ENCODE peak calls at places on chromosome 16, in four cellular contexts. N is adrenal gland, G is uterus, Z is breast epithelium. P is an unnamed sample.

GRCh38 chr16:67336111-67336510 is 9.5 kb downstream of the LRRC36 start:
- DNase-seq in G (no peak), Z (no peak), N (no peak), P (no peak)

GRCh38 chr16:66103245-66103644 is 263.2 kb upstream of the CDH5 start:
- DNase-seq in G (no peak), N (no peak), Z (no peak), P (no peak)

GRCh38 chr16:56847173-56847948 is 17.6 kb upstream of the SLC12A3 start:
- DNase-seq in G (no peak), Z (no peak), N (no peak), P (no peak)

GRCh38 chr16:28935333-28935732 is 3.6 kb downstream of the CD19 start:
- DNase-seq in G (no peak), N (no peak), Z (no peak), P (no peak)

GRCh38 chr16:13186813-13187212 is 285.4 kb downstream of the SHISA9 start:
- DNase-seq in Z (no peak), N (no peak), G (no peak), P (no peak)

GRCh38 chr16:70704586-70704985 is 18.7 kb upstream of the MTSS2 start:
- DNase-seq in N (no peak), G (no peak), Z (no peak), P (no peak)

GRCh38 chr16:188674-189073 is 8.4 kb downstream of the HBQ1 start:
- DNase-seq in G (no peak), Z (no peak), N (no peak), P (no peak)

GRCh38 chr16:59048876-59049275 is 314.8 kb upstream of the GOT2 start:
- DNase-seq in N (no peak), G (no peak), Z (no peak), P (no peak)

GRCh38 chr16:66905633-66906539 is 12.8 kb downstream of the CDH16 start:
- DNase-seq in Z (no peak), G (no peak), N (no peak), P (peak; percentile 68)

GRCh38 chr16:6573577-6573976 is 759.1 kb upstream of the RBFOX1 start:
- DNase-seq in G (no peak), N (peak; percentile 27), Z (no peak), P (no peak)

GRCh38 chr16:50183316-50183715 is 30.2 kb downstream of the TENT4B start:
- DNase-seq in G (no peak), N (peak; percentile 15), Z (no peak), P (no peak)

GRCh38 chr16:63217011-63217410 is 1180.8 kb upstream of the CDH8 start:
- DNase-seq in G (no peak), Z (no peak), N (no peak), P (no peak)

GRCh38 chr16:71479420-71479819 is 9.7 kb downstream of the ZNF19 start:
- DNase-seq in G (no peak), Z (no peak), N (no peak), P (no peak)

GRCh38 chr16:18846416-18846815 is 45.1 kb upstream of the ARL6IP1 start:
- DNase-seq in Z (no peak), G (no peak), N (no peak), P (no peak)

GRCh38 chr16:84643677-84644076 is 4.6 kb upstream of the KLHL36 start:
- DNase-seq in G (no peak), Z (no peak), N (no peak), P (no peak)

GRCh38 chr16:57409065-57409464 is 4.5 kb downstream of the CCL17 start:
- DNase-seq in Z (no peak), N (no peak), G (no peak), P (no peak)

GRCh38 chr16:76583466-76583865 is 306.3 kb downstream of the CNTNAP4 start:
- DNase-seq in N (peak; percentile 17), Z (no peak), G (no peak), P (no peak)

GRCh38 chr16:85673529-85674417 is 15.0 kb downstream of the GINS2 start:
- DNase-seq in G (no peak), N (peak; percentile 74), Z (peak; percentile 10), P (peak; percentile 73)

DNA sequence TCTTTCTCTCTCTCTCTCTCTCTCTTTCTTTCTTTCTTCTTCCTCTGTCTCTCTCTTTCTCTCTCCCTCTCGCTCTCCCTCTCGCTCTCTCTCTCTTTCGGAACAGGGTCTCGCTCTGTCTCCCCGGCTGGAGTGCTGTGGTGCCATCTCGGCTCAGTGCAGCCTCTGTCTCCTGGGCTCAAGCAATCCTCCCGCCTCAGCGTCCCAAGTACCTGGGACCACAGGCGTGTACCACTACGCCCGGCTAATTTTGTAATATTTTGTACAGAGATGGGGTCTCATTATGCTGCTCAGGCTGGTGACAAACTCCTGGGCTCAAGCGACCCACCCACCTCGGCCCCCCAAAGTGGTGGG is 12.7 kb upstream of the KLHDC4 start:
- DNase-seq in N (no peak), Z (no peak), G (no peak), P (no peak)
- H3K27ac ChIP-seq in N (no peak overlapping the region), Z (no peak overlapping the region), G (no peak overlapping the region), P (no peak overlapping the region)

GRCh38 chr16:30657866-30658730 is at the start of gene FBRS:
- DNase-seq in Z (peak; percentile 100), N (peak; percentile 100), G (peak; percentile 100), P (peak; percentile 100)
- TF ChIP-seq POLR2A in Z (peak; percentile 95), N (peak; percentile 93), G (peak; percentile 67), P (peak; percentile 99)

GRCh38 chr16:27402964-27403600 is 1.1 kb downstream of the IL21R start:
- DNase-seq in N (no peak), Z (no peak), G (no peak), P (no peak)
- H3K4me3 ChIP-seq in N (no peak overlapping the region), Z (no peak overlapping the region), G (no peak overlapping the region), P (no peak overlapping the region)

DNA sequence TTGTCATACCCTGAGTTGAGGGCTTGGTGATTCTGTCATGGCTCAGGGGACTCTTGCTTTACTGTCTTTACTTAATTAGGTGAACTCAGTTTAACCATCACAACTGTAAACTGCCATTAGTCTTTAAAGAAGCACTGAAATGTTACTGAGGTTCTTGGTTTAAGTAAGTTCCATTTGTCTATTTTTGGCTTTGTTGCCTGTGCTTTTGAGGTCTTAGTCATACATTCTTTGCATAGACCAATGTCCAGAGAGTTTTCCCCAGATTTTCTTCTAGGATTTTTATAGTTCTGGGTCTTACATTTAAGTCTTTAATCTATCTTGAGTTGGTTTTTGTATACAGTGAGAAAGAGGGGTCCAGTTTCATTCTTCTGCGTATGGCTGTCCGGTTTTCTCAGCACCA is 137.5 kb downstream of the SOCS1 start:
- DNase-seq in N (no peak), Z (no peak), G (no peak), P (no peak)
- H3K27ac ChIP-seq in N (no peak overlapping the region), Z (no peak overlapping the region), G (no peak overlapping the region), P (no peak overlapping the region)

GRCh38 chr16:2867661-2867986 is 9.7 kb upstream of the PRSS22 start:
- DNase-seq in Z (no peak), N (no peak), G (no peak), P (no peak)

GRCh38 chr16:2871926-2872325 is 11.1 kb upstream of the FLYWCH2 start:
- DNase-seq in G (no peak), Z (no peak), N (no peak), P (no peak)

GRCh38 chr16:2866422-2866821 is 8.5 kb upstream of the PRSS22 start:
- DNase-seq in N (no peak), G (no peak), Z (no peak), P (no peak)

GRCh38 chr16:2869502-2870064 is 11.6 kb upstream of the PRSS22 start:
- DNase-seq in N (no peak), G (no peak), Z (no peak), P (no peak)

DNA sequence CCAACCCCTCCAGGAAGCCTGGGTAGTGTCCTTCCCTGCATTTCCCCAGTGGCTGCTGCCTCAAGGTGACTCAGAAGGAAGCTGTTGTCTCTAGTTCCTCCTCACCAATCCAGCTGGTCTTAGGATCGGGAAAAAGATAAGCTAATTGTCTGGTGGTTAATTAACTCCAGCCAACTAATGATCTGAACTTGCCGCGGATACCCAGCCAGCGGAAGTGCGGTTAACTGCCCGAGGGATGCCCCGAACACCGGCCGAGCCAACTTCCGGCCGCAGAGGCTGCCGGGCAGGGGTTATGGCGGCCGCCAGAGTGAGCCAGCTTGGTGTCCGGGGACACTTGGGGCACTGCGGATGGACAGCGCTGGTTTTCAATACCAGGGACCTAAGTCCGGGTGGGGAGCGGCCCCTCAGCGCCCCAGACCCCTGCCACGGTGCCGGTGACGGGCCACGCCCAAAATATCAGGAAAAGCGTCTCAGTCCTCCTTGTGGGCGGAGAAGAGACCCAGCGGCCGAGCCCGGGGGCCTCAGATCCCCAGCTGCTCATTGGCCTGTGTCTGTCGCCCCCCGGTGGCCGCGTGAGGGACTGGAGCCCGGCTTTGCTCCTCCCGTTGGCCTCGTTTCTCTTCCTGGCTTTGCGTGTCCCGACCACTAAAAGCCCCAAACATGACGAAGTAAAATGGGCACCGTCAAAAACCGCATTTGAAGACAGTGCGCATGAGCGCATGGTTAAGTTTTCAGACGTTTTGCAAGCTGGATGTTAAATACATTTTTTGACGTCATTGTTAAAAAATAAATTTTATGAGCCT is 10.2 kb upstream of the PRSS22 start:
- DNase-seq in N (peak; percentile 93), Z (peak; percentile 96), G (peak; percentile 92), P (peak; percentile 87)
- TF ChIP-seq POLR2A in N (peak; percentile 72), Z (no peak), G (peak; percentile 18), P (peak; percentile 49)